ENCODE peak calls at places on chromosomes 5 and 9, in nine cellular contexts. O, K, G, V, J, C, F, P and E are unnamed samples.

GRCh38 chr5:168076561-168076991 is 214.9 kb upstream of the WWC1 start:
- ATAC-seq in O (no peak), K (no peak), G (peak; percentile 75), V (no peak), J (peak; percentile 41), C (no peak), F (peak; percentile 89), P (peak; percentile 69), E (peak; percentile 23)

GRCh38 chr9:95091574-95091970 is 225.9 kb downstream of the FANCC start:
- ATAC-seq in O (no peak), K (no peak), G (peak; percentile 8), V (no peak), J (peak; percentile 20), C (no peak), F (peak; percentile 11), P (no peak), E (no peak)

GRCh38 chr9:94563548-94563947 is 8.7 kb downstream of the PCAT7 start:
- ATAC-seq in O (no peak), K (no peak), G (no peak), V (no peak), J (no peak), C (no peak), F (no peak), P (no peak), E (no peak)

GRCh38 chr5:35908266-35908665 is 30.2 kb downstream of the CAPSL start:
- ATAC-seq in O (no peak), K (peak; percentile 26), G (no peak), V (no peak), J (no peak), C (peak; percentile 67), F (no peak), P (no peak), E (no peak)

GRCh38 chr5:39064450-39064849 is 9.7 kb downstream of the RICTOR start:
- ATAC-seq in O (no peak), K (no peak), G (no peak), V (no peak), J (no peak), C (no peak), F (no peak), P (no peak), E (no peak)

GRCh38 chr5:57072218-57072892 is 101.5 kb upstream of the GPBP1 start:
- ATAC-seq in O (no peak), K (no peak), G (no peak), V (no peak), J (no peak), C (no peak), F (peak; percentile 71), P (no peak), E (no peak)

GRCh38 chr5:74192606-74193299 is 447.8 kb downstream of the ENC1 start:
- ATAC-seq in O (no peak), K (no peak), G (peak; percentile 77), V (no peak), J (peak; percentile 71), C (peak; percentile 23), F (no peak), P (no peak), E (no peak)

GRCh38 chr5:41156739-41157138 is 56.6 kb downstream of the C6 start:
- ATAC-seq in O (no peak), K (no peak), G (no peak), V (no peak), J (no peak), C (no peak), F (no peak), P (no peak), E (no peak)

GRCh38 chr5:77866198-77866597 is 90.1 kb upstream of the TBCA start:
- ATAC-seq in O (no peak), K (no peak), G (no peak), V (no peak), J (no peak), C (no peak), F (no peak), P (no peak), E (no peak)

GRCh38 chr5:5018560-5018935 is 121.6 kb upstream of the ADAMTS16 start:
- ATAC-seq in O (no peak), K (no peak), G (no peak), V (no peak), J (no peak), C (no peak), F (no peak), P (no peak), E (no peak)